ENCODE peak calls at places on chromosome 9, in four cellular contexts. B is H1, U is HepG2, D is GM12878. Y is an unnamed sample.

GRCh38 chr9:76219555-76220151 is 174.6 kb downstream of the RFK start:
- DNase-seq in B (no peak), U (no peak), D (no peak), Y (peak)

GRCh38 chr9:77750981-77751340 is 102.8 kb upstream of the GNA14 start:
- DNase-seq in B (no peak), U (no peak), D (no peak), Y (peak)

GRCh38 chr9:5920860-5921328 is 30.2 kb downstream of the MLANA start:
- DNase-seq in B (no peak), U (no peak), D (peak), Y (no peak)

GRCh38 chr9:134131471-134132207 is 4.2 kb upstream of the WDR5 start:
- DNase-seq in B (no peak), U (no peak), D (no peak), Y (no peak)

GRCh38 chr9:133144142-133144886 is 19.4 kb downstream of the GBGT1 start:
- DNase-seq in B (no peak), U (peak), D (peak), Y (peak)

GRCh38 chr9:76699966-76700365 is 64.3 kb upstream of the PCA3 start:
- DNase-seq in B (no peak), U (no peak), D (no peak), Y (no peak)

GRCh38 chr9:36934478-36935065 is 99.5 kb downstream of the PAX5 start:
- DNase-seq in B (no peak), U (no peak), D (no peak), Y (peak)

GRCh38 chr9:22241024-22241423 is 205.6 kb upstream of the DMRTA1 start:
- DNase-seq in B (no peak), U (no peak), D (no peak), Y (no peak)

GRCh38 chr9:133440884-133441283 is 18.7 kb downstream of the ADAMTS13 start:
- DNase-seq in B (no peak), U (no peak), D (no peak), Y (no peak)

GRCh38 chr9:7976856-7977255 is 177.3 kb upstream of the DMAC1 start:
- DNase-seq in B (no peak), U (no peak), D (no peak), Y (no peak)

GRCh38 chr9:84229186-84229585 is 111.4 kb downstream of the SLC28A3 start:
- DNase-seq in B (no peak), U (no peak), D (no peak), Y (no peak)

GRCh38 chr9:94176582-94176981 is 82.5 kb upstream of the ZNF169 start:
- DNase-seq in B (no peak), U (peak), D (no peak), Y (no peak)

GRCh38 chr9:137393176-137394150 is 29.5 kb downstream of the EXD3 start:
- DNase-seq in B (no peak), U (no peak), D (no peak), Y (no peak)
- TF ChIP-seq TCF12 in B (no peak), U (no peak), D (no peak), Y (no peak)

DNA sequence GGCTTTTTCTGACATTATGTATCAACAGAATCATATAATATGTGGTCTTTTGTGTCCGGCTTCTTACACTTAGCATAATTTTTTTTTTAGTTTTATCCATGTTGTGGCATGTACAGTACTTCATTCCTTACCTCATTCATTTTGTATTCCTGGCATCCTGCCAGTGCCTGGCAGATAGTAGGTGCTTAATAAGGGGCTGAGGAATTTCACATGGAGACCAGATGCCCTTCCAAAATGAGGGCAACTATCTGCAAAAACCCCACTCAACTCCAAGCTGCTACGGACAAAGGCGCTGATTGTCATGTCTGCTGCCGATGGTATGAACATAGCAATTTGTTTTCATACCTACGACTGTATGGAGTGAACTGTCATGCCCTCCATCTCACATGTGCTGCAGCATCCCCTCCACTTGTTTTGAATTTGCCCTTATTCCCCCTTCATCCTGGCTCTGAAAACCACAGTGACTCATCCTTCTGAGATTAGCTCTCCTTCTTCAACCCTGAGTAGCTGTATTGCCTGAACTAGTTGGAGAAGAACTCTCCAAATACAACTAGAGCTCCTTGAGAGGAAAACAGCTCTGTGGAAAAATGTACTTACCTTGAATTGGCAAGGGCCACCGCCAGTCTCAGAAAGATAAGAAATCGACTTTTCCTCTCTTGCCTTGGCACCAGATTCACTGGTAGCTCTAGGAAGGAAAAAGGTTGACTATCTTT is 41.3 kb upstream of the FOXE1 start:
- DNase-seq in B (no peak), U (no peak), D (no peak), Y (no peak)
- TF ChIP-seq TCF12 in B (no peak), U (no peak), D (no peak), Y (no peak)

GRCh38 chr9:128987800-128988199 is 40.3 kb downstream of the NUP188 start:
- DNase-seq in B (no peak), U (no peak), D (no peak), Y (no peak)
- TF ChIP-seq TCF12 in B (no peak), U (no peak), D (no peak), Y (peak)

GRCh38 chr9:27528886-27529315 is 713 bp downstream of the MOB3B start:
- DNase-seq in B (no peak), U (no peak), D (no peak), Y (no peak)

GRCh38 chr9:27529316-27530278 is at the start of gene MOB3B:
- DNase-seq in B (no peak), U (peak), D (no peak), Y (peak)

GRCh38 chr9:27528278-27528885 is 1.2 kb downstream of the MOB3B start:
- DNase-seq in B (peak), U (no peak), D (no peak), Y (no peak)

GRCh38 chr9:27530915-27531762 is 1.5 kb upstream of the MOB3B start:
- DNase-seq in B (no peak), U (no peak), D (no peak), Y (no peak)

DNA sequence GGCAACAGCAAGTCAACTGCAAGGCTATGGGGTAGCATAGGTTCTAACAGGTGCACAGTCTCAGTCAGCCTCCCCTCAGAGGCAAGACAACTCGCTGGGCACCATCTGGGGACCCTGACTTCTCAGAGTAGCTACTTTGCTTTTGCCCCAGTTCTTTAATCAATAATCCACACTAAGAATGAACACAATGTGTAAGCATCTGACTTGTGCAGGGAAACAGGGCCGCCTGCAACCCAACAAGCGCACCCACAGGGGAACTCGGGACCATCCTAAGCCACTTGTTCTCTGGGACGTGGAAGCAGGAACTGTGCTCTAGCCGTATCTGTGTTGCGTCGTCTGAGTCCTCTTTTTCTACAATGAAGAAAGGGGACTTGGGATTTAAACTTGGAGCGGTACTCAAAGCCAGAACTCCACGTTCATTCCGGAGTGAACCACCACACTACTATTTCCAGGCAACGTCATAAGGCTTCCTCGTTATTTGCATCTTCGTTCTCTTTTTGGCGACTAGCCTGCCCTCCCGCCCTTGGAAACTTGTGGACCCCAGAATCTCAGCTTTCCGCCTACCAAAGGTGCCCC is 1.8 kb downstream of the MOB3B start:
- DNase-seq in B (no peak), U (no peak), D (no peak), Y (no peak)
- TF ChIP-seq TCF12 in B (no peak), U (no peak), D (no peak), Y (no peak)

DNA sequence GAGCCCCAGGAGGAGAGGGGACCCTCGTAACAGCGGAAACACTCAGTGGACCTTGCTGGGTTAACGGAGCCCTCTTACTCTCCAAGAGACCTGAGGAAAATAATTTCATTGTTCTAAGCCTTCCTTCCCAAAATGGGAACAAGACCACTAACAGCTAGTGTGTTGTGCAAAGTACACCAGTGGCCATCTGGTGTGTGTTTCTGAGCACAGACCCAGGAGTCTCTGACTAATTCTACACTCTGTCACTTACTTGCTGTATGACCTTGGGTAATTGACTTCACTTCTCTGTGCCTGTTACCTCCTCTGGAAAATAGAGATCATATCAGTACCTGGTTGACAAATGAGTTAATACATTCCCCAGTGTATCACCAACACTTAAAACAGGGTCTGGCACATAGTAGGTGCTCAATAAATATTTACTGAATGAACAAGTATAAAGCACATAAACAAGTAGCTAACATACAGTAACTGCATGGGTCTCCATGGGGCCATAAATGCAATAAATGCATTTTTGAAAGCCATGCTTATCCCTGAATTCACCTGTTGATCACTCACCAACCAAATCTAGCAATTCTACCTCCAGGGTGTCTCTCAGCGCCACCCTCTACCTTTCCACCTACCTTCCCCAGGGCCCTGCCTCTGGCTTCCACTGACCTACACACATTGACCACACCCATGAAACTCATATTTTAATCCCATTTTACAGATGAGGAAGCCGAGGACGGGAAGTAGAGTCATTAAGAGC is 44.7 kb upstream of the AKNA start:
- DNase-seq in B (no peak), U (no peak), D (no peak), Y (no peak)
- TF ChIP-seq TCF12 in B (no peak), U (no peak), D (no peak), Y (no peak)

GRCh38 chr9:90927496-90927895 is 125.9 kb downstream of the SYK start:
- DNase-seq in B (no peak), U (no peak), D (no peak), Y (no peak)
- TF ChIP-seq TCF12 in B (no peak), U (no peak), D (no peak), Y (no peak)

GRCh38 chr9:78973906-78974305 is 597.9 kb upstream of the TLE4 start:
- DNase-seq in B (no peak), U (no peak), D (no peak), Y (no peak)
- TF ChIP-seq TCF12 in B (no peak), U (no peak), D (no peak), Y (peak)

GRCh38 chr9:13520069-13520468 is 240.6 kb upstream of the MPDZ start:
- DNase-seq in B (no peak), U (no peak), D (no peak), Y (no peak)
- TF ChIP-seq TCF12 in B (no peak), U (no peak), D (no peak), Y (no peak)

GRCh38 chr9:99515874-99516656 is 294.0 kb downstream of the SEC61B start:
- DNase-seq in B (no peak), U (no peak), D (peak), Y (no peak)
- TF ChIP-seq TCF12 in B (no peak), U (no peak), D (no peak), Y (no peak)